ENCODE peak calls at places on chromosome 6, in six cellular contexts. One of them, this sample, is unnamed.

GRCh38 chr6:18752278-18753057 is 365.3 kb downstream of the RNF144B start:
- DNase-seq in NCI-H1417: no peak
- DNase-seq in neural crest cell: no peak
- DNase-seq in Caki2: no peak
- DNase-seq in activated T-helper 2 cell treated with anti-CD3 and anti-CD28 coated beads, Interferon-gamma antibody, Interleukin-2, Interleukin-4, amounts not matched to agents 10 μg/mL and 5 μg/mL and 100 μg/mL, durations not matched to agents 14 hours and 24 hours and 36 hours: no peak
- DNase-seq in ELR: no peak
- DNase-seq in this sample: no peak

GRCh38 chr6:54981647-54982046 is 135.1 kb downstream of the FAM83B start:
- DNase-seq in NCI-H1417: no peak
- DNase-seq in neural crest cell: no peak
- DNase-seq in Caki2: no peak
- DNase-seq in activated T-helper 2 cell treated with anti-CD3 and anti-CD28 coated beads, Interferon-gamma antibody, Interleukin-2, Interleukin-4, amounts not matched to agents 10 μg/mL and 5 μg/mL and 100 μg/mL, durations not matched to agents 14 hours and 24 hours and 36 hours: no peak
- DNase-seq in ELR: peak
- DNase-seq in this sample: no peak

GRCh38 chr6:90790058-90790457 is 203.2 kb upstream of the MAP3K7 start:
- DNase-seq in NCI-H1417: no peak
- DNase-seq in neural crest cell: no peak
- DNase-seq in Caki2: no peak
- DNase-seq in activated T-helper 2 cell treated with anti-CD3 and anti-CD28 coated beads, Interferon-gamma antibody, Interleukin-2, Interleukin-4, amounts not matched to agents 10 μg/mL and 5 μg/mL and 100 μg/mL, durations not matched to agents 14 hours and 24 hours and 36 hours: no peak
- DNase-seq in ELR: peak
- DNase-seq in this sample: no peak

GRCh38 chr6:134345780-134346179 is 27.9 kb upstream of the SGK1 start:
- DNase-seq in NCI-H1417: no peak
- DNase-seq in neural crest cell: no peak
- DNase-seq in Caki2: no peak
- DNase-seq in activated T-helper 2 cell treated with anti-CD3 and anti-CD28 coated beads, Interferon-gamma antibody, Interleukin-2, Interleukin-4, amounts not matched to agents 10 μg/mL and 5 μg/mL and 100 μg/mL, durations not matched to agents 14 hours and 24 hours and 36 hours: no peak
- DNase-seq in ELR: no peak
- DNase-seq in this sample: no peak

GRCh38 chr6:90144396-90144795 is 152.2 kb downstream of the BACH2 start:
- DNase-seq in NCI-H1417: no peak
- DNase-seq in neural crest cell: no peak
- DNase-seq in Caki2: no peak
- DNase-seq in activated T-helper 2 cell treated with anti-CD3 and anti-CD28 coated beads, Interferon-gamma antibody, Interleukin-2, Interleukin-4, amounts not matched to agents 10 μg/mL and 5 μg/mL and 100 μg/mL, durations not matched to agents 14 hours and 24 hours and 36 hours: no peak
- DNase-seq in ELR: no peak
- DNase-seq in this sample: no peak

GRCh38 chr6:16337280-16337975 is 99.0 kb downstream of the GMPR start:
- DNase-seq in NCI-H1417: no peak
- DNase-seq in neural crest cell: no peak
- DNase-seq in Caki2: no peak
- DNase-seq in activated T-helper 2 cell treated with anti-CD3 and anti-CD28 coated beads, Interferon-gamma antibody, Interleukin-2, Interleukin-4, amounts not matched to agents 10 μg/mL and 5 μg/mL and 100 μg/mL, durations not matched to agents 14 hours and 24 hours and 36 hours: no peak
- DNase-seq in ELR: peak
- DNase-seq in this sample: no peak

GRCh38 chr6:93350774-93351173 is 68.6 kb downstream of the EPHA7 start:
- DNase-seq in NCI-H1417: no peak
- DNase-seq in neural crest cell: no peak
- DNase-seq in Caki2: no peak
- DNase-seq in activated T-helper 2 cell treated with anti-CD3 and anti-CD28 coated beads, Interferon-gamma antibody, Interleukin-2, Interleukin-4, amounts not matched to agents 10 μg/mL and 5 μg/mL and 100 μg/mL, durations not matched to agents 14 hours and 24 hours and 36 hours: no peak
- DNase-seq in ELR: no peak
- DNase-seq in this sample: no peak

GRCh38 chr6:143514996-143515760 is 3.7 kb upstream of the FUCA2 start:
- DNase-seq in NCI-H1417: no peak
- DNase-seq in neural crest cell: no peak
- DNase-seq in Caki2: no peak
- DNase-seq in activated T-helper 2 cell treated with anti-CD3 and anti-CD28 coated beads, Interferon-gamma antibody, Interleukin-2, Interleukin-4, amounts not matched to agents 10 μg/mL and 5 μg/mL and 100 μg/mL, durations not matched to agents 14 hours and 24 hours and 36 hours: no peak
- DNase-seq in ELR: no peak
- DNase-seq in this sample: no peak

GRCh38 chr6:70421509-70421908 is 8.2 kb downstream of the FAM135A start:
- DNase-seq in NCI-H1417: no peak
- DNase-seq in neural crest cell: no peak
- DNase-seq in Caki2: no peak
- DNase-seq in activated T-helper 2 cell treated with anti-CD3 and anti-CD28 coated beads, Interferon-gamma antibody, Interleukin-2, Interleukin-4, amounts not matched to agents 10 μg/mL and 5 μg/mL and 100 μg/mL, durations not matched to agents 14 hours and 24 hours and 36 hours: no peak
- DNase-seq in ELR: no peak
- DNase-seq in this sample: no peak

GRCh38 chr6:11632795-11633511 is 95.4 kb downstream of the TMEM170B start:
- DNase-seq in NCI-H1417: no peak
- DNase-seq in neural crest cell: no peak
- DNase-seq in Caki2: peak
- DNase-seq in activated T-helper 2 cell treated with anti-CD3 and anti-CD28 coated beads, Interferon-gamma antibody, Interleukin-2, Interleukin-4, amounts not matched to agents 10 μg/mL and 5 μg/mL and 100 μg/mL, durations not matched to agents 14 hours and 24 hours and 36 hours: no peak
- DNase-seq in ELR: peak
- DNase-seq in this sample: no peak